ENCODE peak calls at places on chromosomes 5 and 9, in eight cellular contexts. M is adrenal gland; J is CD8-positive, alpha-beta T cell; I is left ventricle myocardium inferior; R is Calu3; P is RWPE1; C is BE2C; Q is lower leg skin. B is an unnamed sample.
A peak's percentile ranks its signal among the peaks of the same experiment; 100 is the strongest.

GRCh38 chr5:83701886-83702285 is 18.8 kb downstream of the HAPLN1 start:
- DNase-seq in M (no peak), J (no peak), I (no peak), R (no peak), P (peak; percentile 76), C (no peak), Q (no peak), B (no peak)

GRCh38 chr9:82912639-82913038 is 150.3 kb downstream of the RASEF start:
- DNase-seq in M (no peak), J (no peak), I (no peak), R (no peak), P (peak; percentile 9), C (no peak), Q (no peak), B (no peak)

GRCh38 chr9:112162644-112163413 is 12.3 kb downstream of the SUSD1 start:
- DNase-seq in M (no peak), J (no peak), I (no peak), R (no peak), P (no peak), C (no peak), Q (no peak), B (no peak)

GRCh38 chr5:1216211-1216917 is 8.8 kb upstream of the SLC6A18 start:
- DNase-seq in M (no peak), J (no peak), I (no peak), R (no peak), P (no peak), C (no peak), Q (no peak), B (no peak)

GRCh38 chr5:177130211-177131018 is 3.2 kb upstream of the NSD1 start:
- DNase-seq in M (no peak), J (no peak), I (no peak), R (no peak), P (no peak), C (no peak), Q (no peak), B (no peak)

GRCh38 chr5:172918421-172919371 is 40.5 kb upstream of the RPL26L1 start:
- DNase-seq in M (no peak), J (peak; percentile 43), I (no peak), R (no peak), P (no peak), C (no peak), Q (no peak), B (peak; percentile 60)

GRCh38 chr5:133363807-133364587 is 248.3 kb downstream of the FSTL4 start:
- DNase-seq in M (no peak), J (no peak), I (no peak), R (no peak), P (no peak), C (no peak), Q (no peak), B (no peak)

GRCh38 chr5:79111960-79112702 is 522 bp downstream of the BHMT start:
- DNase-seq in M (no peak), J (no peak), I (no peak), R (no peak), P (no peak), C (no peak), Q (no peak), B (no peak)

GRCh38 chr5:42889311-42889933 is 77.7 kb upstream of the SELENOP start:
- DNase-seq in M (peak; percentile 91), J (peak; percentile 37), I (peak; percentile 60), R (peak; percentile 86), P (peak; percentile 78), C (peak; percentile 73), Q (peak; percentile 84), B (peak; percentile 89)

GRCh38 chr9:112037281-112038016 is 137.6 kb downstream of the SUSD1 start:
- DNase-seq in M (no peak), J (peak; percentile 29), I (no peak), R (no peak), P (no peak), C (no peak), Q (no peak), B (peak; percentile 32)

GRCh38 chr5:144028644-144029043 is 141.8 kb downstream of the YIPF5 start:
- DNase-seq in M (no peak), J (no peak), I (no peak), R (no peak), P (no peak), C (no peak), Q (no peak), B (no peak)

GRCh38 chr9:113634597-113635515 is 171.3 kb downstream of the RGS3 start:
- DNase-seq in M (no peak), J (no peak), I (no peak), R (no peak), P (no peak), C (no peak), Q (no peak), B (no peak)

GRCh38 chr9:103707181-103707580 is 386.9 kb upstream of the SMC2 start:
- DNase-seq in M (no peak), J (no peak), I (no peak), R (no peak), P (no peak), C (no peak), Q (no peak), B (no peak)

GRCh38 chr5:93899026-93899600 is 157.7 kb upstream of the POU5F2 start:
- DNase-seq in M (no peak), J (no peak), I (no peak), R (no peak), P (peak; percentile 26), C (no peak), Q (no peak), B (no peak)

GRCh38 chr9:706606-707451 is 134.7 kb upstream of the DMRT1 start:
- DNase-seq in M (peak; percentile 84), J (no peak), I (peak; percentile 62), R (peak; percentile 66), P (no peak), C (peak; percentile 8), Q (peak; percentile 76), B (peak; percentile 55)

GRCh38 chr5:40486437-40487270 is 193.1 kb upstream of the PTGER4 start:
- DNase-seq in M (peak; percentile 53), J (peak; percentile 7), I (no peak), R (peak; percentile 13), P (no peak), C (no peak), Q (peak; percentile 19), B (no peak)

GRCh38 chr5:42429694-42430093 is 6.5 kb downstream of the GHR start:
- DNase-seq in M (no peak), J (no peak), I (no peak), R (no peak), P (no peak), C (no peak), Q (no peak), B (no peak)

GRCh38 chr5:74765201-74765600 is 1.7 kb downstream of the GFM2 start:
- DNase-seq in M (no peak), J (no peak), I (no peak), R (no peak), P (peak; percentile 48), C (no peak), Q (no peak), B (no peak)

DNA sequence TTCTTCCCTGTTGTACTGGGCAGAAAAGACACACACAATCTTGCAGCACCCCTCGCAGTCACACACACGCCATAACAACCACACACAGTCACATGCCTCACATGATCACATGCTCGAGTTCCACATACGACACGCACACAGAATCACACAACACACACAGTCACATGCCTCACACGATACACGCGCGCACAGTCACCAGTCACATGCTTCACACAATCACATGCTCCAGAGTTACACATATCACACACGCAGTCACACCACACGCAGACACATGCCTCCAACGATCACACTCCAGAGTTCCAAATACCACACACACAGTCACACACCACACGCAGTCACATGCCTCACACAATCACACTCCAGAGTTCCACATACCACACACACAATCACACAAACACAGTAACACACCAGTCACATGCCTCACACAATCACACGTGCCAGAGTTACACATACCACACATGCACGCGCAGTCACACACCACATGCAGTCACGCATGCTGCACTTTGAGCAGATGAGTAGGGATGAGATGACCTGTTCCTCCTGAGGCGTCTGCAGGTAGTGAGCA is 49.0 kb upstream of the LRRC14B start:
- DNase-seq in M (no peak), J (no peak), I (no peak), R (no peak), P (no peak), C (no peak), Q (no peak), B (no peak)
- TF ChIP-seq CTCF in M (no peak), J (no peak), I (no peak), R (no peak), P (no peak), C (no peak), Q (no peak), B (no peak)

GRCh38 chr9:78781681-78782080 is 484.8 kb downstream of the PSAT1 start:
- DNase-seq in M (no peak), J (no peak), I (no peak), R (no peak), P (peak; percentile 22), C (peak; percentile 9), Q (no peak), B (no peak)

GRCh38 chr9:78782234-78782633 is 485.3 kb downstream of the PSAT1 start:
- DNase-seq in M (no peak), J (no peak), I (no peak), R (no peak), P (no peak), C (no peak), Q (no peak), B (no peak)

GRCh38 chr9:78782858-78783257 is 485.9 kb downstream of the PSAT1 start:
- DNase-seq in M (no peak), J (no peak), I (no peak), R (no peak), P (no peak), C (no peak), Q (no peak), B (no peak)

GRCh38 chr9:78786794-78787193 is 489.9 kb downstream of the PSAT1 start:
- DNase-seq in M (no peak), J (no peak), I (no peak), R (no peak), P (no peak), C (no peak), Q (no peak), B (no peak)

GRCh38 chr9:78783743-78784142 is 486.8 kb downstream of the PSAT1 start:
- DNase-seq in M (no peak), J (no peak), I (no peak), R (no peak), P (no peak), C (no peak), Q (no peak), B (no peak)
- TF ChIP-seq CTCF in M (no peak), J (no peak), I (no peak), R (no peak), P (no peak), C (peak; percentile 52), Q (no peak), B (no peak)

GRCh38 chr5:179217956-179218355 is 127.3 kb downstream of the ADAMTS2 start:
- DNase-seq in M (no peak), J (no peak), I (no peak), R (no peak), P (no peak), C (no peak), Q (no peak), B (no peak)
- TF ChIP-seq CTCF in M (no peak), J (no peak), I (no peak), R (no peak), P (no peak), C (no peak), Q (no peak), B (no peak)

DNA sequence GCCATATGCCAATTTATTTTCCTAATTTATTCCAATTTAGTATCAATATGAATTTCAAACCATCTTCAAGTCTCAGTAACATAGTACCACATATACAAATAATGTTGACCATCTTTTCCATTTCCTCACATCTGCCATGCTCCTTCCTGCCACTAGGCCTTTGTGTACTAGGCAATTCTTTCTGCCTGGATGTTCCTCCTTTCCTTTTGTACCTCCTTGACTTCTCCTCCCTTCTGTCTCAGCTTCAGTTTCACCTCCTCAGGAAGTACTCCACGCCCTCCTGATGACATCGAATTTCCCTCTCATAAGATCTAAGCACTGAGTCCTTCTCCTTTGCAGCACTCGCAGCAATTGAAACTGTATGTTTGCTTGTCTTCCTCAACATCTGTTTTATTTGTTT is 53.9 kb downstream of the MEF2C start:
- DNase-seq in M (no peak), J (no peak), I (no peak), R (no peak), P (no peak), C (no peak), Q (peak; percentile 26), B (no peak)
- TF ChIP-seq CTCF in M (peak; percentile 54), J (no peak), I (peak; percentile 59), R (no peak), P (no peak), C (peak; percentile 18), Q (no peak), B (peak; percentile 39)